ENCODE peak calls at places on chromosomes 6 and 20, in four cellular contexts. J is A549, U is K562, D is HepG2. T is an unnamed sample.

GRCh38 chr20:20012517-20012916 is 4.6 kb upstream of the NAA20 start:
- DNase-seq in J (no peak), U (no peak), D (no peak), T (no peak)

GRCh38 chr6:82953871-82954270 is 111.8 kb downstream of the UBE3D start:
- DNase-seq in U (no peak), J (no peak), D (no peak), T (no peak)

GRCh38 chr6:18491303-18492090 is 104.3 kb downstream of the RNF144B start:
- DNase-seq in J (no peak), U (no peak), D (no peak), T (no peak)

GRCh38 chr6:122399055-122399347 is 451 bp upstream of the HSF2 start:
- DNase-seq in U (no peak), J (no peak), D (no peak), T (no peak)

GRCh38 chr20:54044156-54044555 is 26.2 kb downstream of the BCAS1 start:
- DNase-seq in D (no peak), J (no peak), U (no peak), T (no peak)

GRCh38 chr20:34874094-34874654 is 1.5 kb upstream of the GGT7 start:
- DNase-seq in U (peak), D (peak), J (peak), T (peak)

GRCh38 chr20:16005612-16006493 is 567.4 kb downstream of the KIF16B start:
- DNase-seq in U (no peak), D (no peak), J (no peak), T (no peak)

GRCh38 chr20:16581241-16581640 is 8.0 kb upstream of the KIF16B start:
- DNase-seq in D (no peak), J (no peak), U (no peak), T (no peak)

GRCh38 chr6:139173172-139173571 is 38.3 kb downstream of the HECA start:
- DNase-seq in U (no peak), D (no peak), J (peak), T (no peak)

GRCh38 chr6:20211941-20212391 is 303 bp downstream of the MBOAT1 start:
- DNase-seq in J (peak), D (no peak), U (no peak), T (peak)

GRCh38 chr6:17355404-17355774 is 38.0 kb upstream of the CAP2 start:
- DNase-seq in U (no peak), J (no peak), D (no peak), T (no peak)

GRCh38 chr20:31806564-31807355 is 12.4 kb upstream of the MYLK2 start:
- DNase-seq in D (no peak), J (no peak), U (no peak), T (no peak)

GRCh38 chr20:9617940-9618339 is 103.5 kb downstream of the LAMP5 start:
- DNase-seq in U (no peak), D (peak), J (peak), T (peak)

GRCh38 chr6:44096615-44097014 is 30.6 kb downstream of the MRPL14 start:
- DNase-seq in D (peak), U (peak), J (peak), T (peak)

GRCh38 chr6:41338654-41339053 is 3.2 kb downstream of the NCR2 start:
- DNase-seq in J (no peak), U (no peak), D (no peak), T (no peak)

GRCh38 chr20:1377984-1378742 is 14.7 kb downstream of the FKBP1A start:
- DNase-seq in U (no peak), J (no peak), D (peak), T (no peak)

GRCh38 chr6:16651871-16652270 is 109.4 kb downstream of the ATXN1 start:
- DNase-seq in J (no peak), U (no peak), D (no peak), T (no peak)

GRCh38 chr6:7115452-7116223 is 7.9 kb downstream of the RREB1 start:
- DNase-seq in J (no peak), D (no peak), U (no peak), T (no peak)

GRCh38 chr6:120219339-120219738 is 869.8 kb upstream of the MAN1A1 start:
- DNase-seq in U (no peak), J (no peak), D (no peak), T (no peak)

GRCh38 chr20:5001174-5002076 is at the start of gene SLC23A2:
- DNase-seq in D (no peak), U (peak), J (peak), T (peak)

GRCh38 chr6:20497200-20497820 is 36.9 kb upstream of the CDKAL1 start:
- DNase-seq in D (no peak), J (no peak), U (no peak), T (no peak)

GRCh38 chr20:10447028-10447427 is 11.9 kb downstream of the SLX4IP start:
- DNase-seq in U (peak), J (peak), D (peak), T (no peak)

GRCh38 chr6:19320066-19320465 is 517.1 kb upstream of the ID4 start:
- DNase-seq in J (no peak), U (no peak), D (no peak), T (no peak)

GRCh38 chr6:89992818-89993217 is 98.5 kb downstream of the GJA10 start:
- DNase-seq in U (no peak), D (no peak), J (no peak), T (no peak)

GRCh38 chr6:72286911-72287311 is 335.0 kb upstream of the KCNQ5 start:
- DNase-seq in J (no peak), D (no peak), U (no peak), T (no peak)

GRCh38 chr20:4300401-4300800 is 285.0 kb upstream of the RNF24 start:
- DNase-seq in D (no peak), U (no peak), J (no peak), T (no peak)

GRCh38 chr6:16747232-16748027 is 13.8 kb downstream of the ATXN1 start:
- DNase-seq in D (peak), J (no peak), U (no peak), T (no peak)

GRCh38 chr6:7042654-7043545 is 64.9 kb upstream of the RREB1 start:
- DNase-seq in U (no peak), J (no peak), D (peak), T (no peak)

GRCh38 chr6:17012421-17013225 is 89.2 kb upstream of the STMND1 start:
- DNase-seq in D (no peak), J (no peak), U (no peak), T (peak)

GRCh38 chr6:155693573-155694428 is 238.2 kb upstream of the NOX3 start:
- DNase-seq in U (no peak), D (no peak), J (no peak), T (no peak)

GRCh38 chr20:63977392-63978276 is 1.8 kb downstream of the SAMD10 start:
- DNase-seq in J (peak), U (peak), D (peak), T (no peak)

GRCh38 chr6:75493400-75494064 is at the start of gene FILIP1:
- DNase-seq in U (no peak), J (peak), D (no peak), T (no peak)

GRCh38 chr6:57068066-57068465 is 21.6 kb downstream of the KIAA1586 start:
- DNase-seq in D (no peak), J (no peak), U (no peak), T (no peak)

GRCh38 chr6:2632368-2632767 is 118.4 kb downstream of the MYLK4 start:
- DNase-seq in J (no peak), U (no peak), D (no peak), T (no peak)

GRCh38 chr6:52375780-52376556 is 14.0 kb downstream of the PAQR8 start:
- DNase-seq in J (no peak), D (no peak), U (no peak), T (no peak)

GRCh38 chr20:32474967-32475819 is 109.9 kb downstream of the NOL4L start:
- DNase-seq in D (peak), U (peak), J (peak), T (peak)

GRCh38 chr6:14810021-14810420 is 435.8 kb upstream of the JARID2 start:
- DNase-seq in J (no peak), D (no peak), U (no peak), T (no peak)

GRCh38 chr6:130602151-130602770 is 224.9 kb upstream of the SMLR1 start:
- DNase-seq in D (no peak), J (peak), U (no peak), T (no peak)
- TF ChIP-seq HMGXB4 in D (no peak), J (no peak), U (no peak), T (no peak)

GRCh38 chr6:135475292-135475886 is 22.2 kb downstream of the AHI1 start:
- DNase-seq in D (no peak), J (no peak), U (no peak), T (no peak)
- TF ChIP-seq HMGXB4 in D (no peak), J (no peak), U (no peak), T (no peak)

GRCh38 chr6:9504191-9504590 is 910.7 kb downstream of the TFAP2A start:
- DNase-seq in D (no peak), J (no peak), U (no peak), T (no peak)

GRCh38 chr6:9507136-9507895 is 907.6 kb downstream of the TFAP2A start:
- DNase-seq in U (no peak), D (no peak), J (no peak), T (no peak)

GRCh38 chr6:9499709-9500108 is 915.2 kb downstream of the TFAP2A start:
- DNase-seq in J (no peak), D (no peak), U (no peak), T (no peak)

GRCh38 chr6:9502991-9503761 is 911.7 kb downstream of the TFAP2A start:
- DNase-seq in U (no peak), D (no peak), J (peak), T (no peak)
- TF ChIP-seq HMGXB4 in U (no peak), D (no peak), J (no peak), T (no peak)

DNA sequence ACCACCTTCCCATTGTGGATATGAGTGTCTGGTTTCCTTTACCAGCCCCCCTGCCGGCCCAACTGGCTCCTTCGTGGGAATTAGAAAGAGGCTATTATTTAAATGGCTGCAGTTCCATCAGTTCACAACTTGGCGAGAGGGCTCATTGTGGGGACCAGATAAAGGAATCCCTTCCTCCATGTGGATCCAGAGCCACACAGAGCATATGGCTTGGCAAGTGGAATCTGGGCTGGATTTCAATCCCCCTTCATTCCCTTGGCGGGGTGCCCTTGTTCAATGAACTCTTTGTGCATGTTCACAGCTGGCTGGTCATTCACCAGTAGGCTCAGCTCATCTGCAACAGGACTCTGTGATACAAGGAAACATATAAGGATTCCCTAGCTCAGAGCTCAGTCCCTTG is 140.6 kb downstream of the OPN5 start:
- DNase-seq in J (no peak), U (no peak), D (no peak), T (peak)
- TF ChIP-seq HMGXB4 in J (no peak), U (no peak), D (no peak), T (no peak)

DNA sequence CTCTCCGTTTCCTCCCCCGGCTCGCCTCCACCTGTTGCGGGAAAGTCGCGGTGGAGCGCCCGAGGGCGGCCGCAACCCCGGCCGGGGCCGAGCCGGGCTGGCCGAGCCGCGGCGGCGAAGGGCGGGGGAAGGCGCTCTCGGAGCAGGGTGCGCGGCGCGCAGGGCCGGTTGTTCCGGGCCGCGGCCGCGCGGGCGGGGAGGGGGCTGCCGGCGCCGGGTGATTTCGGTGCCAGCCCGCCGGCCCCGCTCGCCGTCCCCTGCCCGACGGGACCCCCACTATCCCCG is 235 bp downstream of the MAP7 start:
- DNase-seq in D (no peak), U (peak), J (no peak), T (no peak)
- TF ChIP-seq HMGXB4 in D (no peak), U (no peak), J (no peak), T (no peak)

T was measured in WTC11.